ENCODE peak calls at places on chromosomes 6 and 20, in seven cellular contexts. One of them, this sample, is unnamed.

GRCh38 chr6:170025341-170026271 is 265.3 kb downstream of the DLL1 start:
- DNase-seq in BE2C: peak
- DNase-seq in substantia nigra: no peak
- DNase-seq in H4: no peak
- DNase-seq in NCI-H1417: peak
- DNase-seq in activated T-cell treated with anti-CD3 and anti-CD28 coated beads, Interleukin-2, amount 50 U/mL, for 72 hours: no peak
- DNase-seq in retina: no peak
- DNase-seq in this sample: no peak

GRCh38 chr20:58001381-58001780 is 227.1 kb downstream of the ANKRD60 start:
- DNase-seq in BE2C: peak
- DNase-seq in H4: no peak
- DNase-seq in activated T-cell treated with anti-CD3 and anti-CD28 coated beads, Interleukin-2, amount 50 U/mL, for 72 hours: no peak
- DNase-seq in retina: peak
- DNase-seq in NCI-H1417: peak
- DNase-seq in substantia nigra: no peak
- DNase-seq in this sample: no peak

GRCh38 chr20:62603021-62603906 is 39.0 kb upstream of the SLCO4A1 start:
- DNase-seq in retina: no peak
- DNase-seq in NCI-H1417: peak
- DNase-seq in BE2C: no peak
- DNase-seq in activated T-cell treated with anti-CD3 and anti-CD28 coated beads, Interleukin-2, amount 50 U/mL, for 72 hours: peak
- DNase-seq in substantia nigra: peak
- DNase-seq in H4: peak
- DNase-seq in this sample: peak

GRCh38 chr6:167210375-167211295 is 52.9 kb upstream of the GPR31 start:
- DNase-seq in BE2C: peak
- DNase-seq in H4: peak
- DNase-seq in substantia nigra: no peak
- DNase-seq in activated T-cell treated with anti-CD3 and anti-CD28 coated beads, Interleukin-2, amount 50 U/mL, for 72 hours: no peak
- DNase-seq in retina: no peak
- DNase-seq in NCI-H1417: peak
- DNase-seq in this sample: no peak

GRCh38 chr20:41029150-41029872 is 689 bp downstream of the TOP1 start:
- DNase-seq in NCI-H1417: peak
- DNase-seq in H4: no peak
- DNase-seq in activated T-cell treated with anti-CD3 and anti-CD28 coated beads, Interleukin-2, amount 50 U/mL, for 72 hours: peak
- DNase-seq in retina: peak
- DNase-seq in BE2C: peak
- DNase-seq in substantia nigra: peak
- DNase-seq in this sample: no peak

GRCh38 chr6:42101186-42101657 is 41.2 kb downstream of the C6orf132 start:
- DNase-seq in NCI-H1417: peak
- DNase-seq in H4: no peak
- DNase-seq in activated T-cell treated with anti-CD3 and anti-CD28 coated beads, Interleukin-2, amount 50 U/mL, for 72 hours: no peak
- DNase-seq in substantia nigra: no peak
- DNase-seq in retina: no peak
- DNase-seq in BE2C: no peak
- DNase-seq in this sample: no peak

GRCh38 chr20:10113746-10114145 is 79.0 kb downstream of the ANKEF1 start:
- DNase-seq in activated T-cell treated with anti-CD3 and anti-CD28 coated beads, Interleukin-2, amount 50 U/mL, for 72 hours: no peak
- DNase-seq in H4: no peak
- DNase-seq in NCI-H1417: peak
- DNase-seq in retina: no peak
- DNase-seq in BE2C: no peak
- DNase-seq in substantia nigra: no peak
- DNase-seq in this sample: no peak

GRCh38 chr20:32975698-32976674 is 28.2 kb downstream of the SUN5 start:
- DNase-seq in substantia nigra: no peak
- DNase-seq in activated T-cell treated with anti-CD3 and anti-CD28 coated beads, Interleukin-2, amount 50 U/mL, for 72 hours: no peak
- DNase-seq in H4: peak
- DNase-seq in NCI-H1417: no peak
- DNase-seq in retina: no peak
- DNase-seq in BE2C: peak
- DNase-seq in this sample: no peak

GRCh38 chr20:22180244-22180643 is 404.1 kb downstream of the FOXA2 start:
- DNase-seq in H4: no peak
- DNase-seq in BE2C: no peak
- DNase-seq in activated T-cell treated with anti-CD3 and anti-CD28 coated beads, Interleukin-2, amount 50 U/mL, for 72 hours: no peak
- DNase-seq in NCI-H1417: no peak
- DNase-seq in retina: no peak
- DNase-seq in substantia nigra: no peak
- DNase-seq in this sample: no peak

GRCh38 chr6:28589234-28589951 is 63.7 kb downstream of the GPX5 start:
- DNase-seq in H4: peak
- DNase-seq in substantia nigra: no peak
- DNase-seq in BE2C: peak
- DNase-seq in activated T-cell treated with anti-CD3 and anti-CD28 coated beads, Interleukin-2, amount 50 U/mL, for 72 hours: peak
- DNase-seq in retina: peak
- DNase-seq in NCI-H1417: no peak
- DNase-seq in this sample: no peak

GRCh38 chr20:36756482-36756881 is 10.6 kb upstream of the NDRG3 start:
- DNase-seq in activated T-cell treated with anti-CD3 and anti-CD28 coated beads, Interleukin-2, amount 50 U/mL, for 72 hours: no peak
- DNase-seq in retina: no peak
- DNase-seq in BE2C: no peak
- DNase-seq in NCI-H1417: no peak
- DNase-seq in substantia nigra: no peak
- DNase-seq in H4: no peak
- DNase-seq in this sample: no peak